ENCODE peak calls at places on chromosomes 7 and 10, in five cellular contexts. T, M, F, R and D are unnamed samples.

GRCh38 chr10:21399392-21400015 is 126.0 kb downstream of the SKIDA1 start:
- DNase-seq in T (no peak), M (peak), F (peak), R (peak), D (no peak)

GRCh38 chr7:48052748-48053147 is 17.4 kb downstream of the C7orf57 start:
- DNase-seq in T (no peak), M (no peak), F (no peak), R (no peak), D (no peak)

GRCh38 chr10:102411341-102412255 is 7.0 kb downstream of the PSD start:
- DNase-seq in T (no peak), R (peak), F (no peak), M (no peak), D (no peak)

GRCh38 chr7:21020667-21021066 is 234.0 kb upstream of the SP8 start:
- DNase-seq in F (no peak), T (no peak), M (no peak), R (no peak), D (no peak)

GRCh38 chr7:132049462-132050304 is 493.3 kb upstream of the PODXL start:
- DNase-seq in T (no peak), F (no peak), R (no peak), M (no peak), D (peak)

GRCh38 chr10:63542835-63543575 is 21.8 kb downstream of the REEP3 start:
- DNase-seq in M (no peak), R (no peak), F (no peak), T (no peak), D (no peak)

GRCh38 chr10:49273082-49273465 is 25.9 kb upstream of the C10orf71 start:
- DNase-seq in M (no peak), R (no peak), F (no peak), T (peak), D (no peak)

GRCh38 chr7:146655928-146656797 is 539.6 kb downstream of the CNTNAP2 start:
- DNase-seq in F (no peak), M (peak), T (no peak), R (no peak), D (peak)

GRCh38 chr7:81488210-81488609 is 281.6 kb downstream of the HGF start:
- DNase-seq in M (no peak), R (no peak), F (no peak), T (no peak), D (no peak)

GRCh38 chr7:38411404-38411803 is 138.0 kb upstream of the TARP start:
- DNase-seq in F (no peak), R (no peak), T (no peak), M (no peak), D (no peak)

GRCh38 chr7:102318482-102318971 is 31.9 kb downstream of the SH2B2 start:
- DNase-seq in T (no peak), F (no peak), M (no peak), R (no peak), D (no peak)

GRCh38 chr7:3244241-3244814 is 56.7 kb upstream of the SDK1 start:
- DNase-seq in T (peak), F (no peak), R (no peak), M (peak), D (no peak)

GRCh38 chr10:35185260-35186034 is 58.8 kb downstream of the CREM start:
- DNase-seq in F (no peak), R (no peak), M (no peak), T (no peak), D (no peak)

GRCh38 chr7:25656581-25657026 is 428.3 kb upstream of the NPVF start:
- DNase-seq in M (peak), F (peak), T (no peak), R (no peak), D (no peak)
- H3K4me3 ChIP-seq in M (no peak), F (no peak), T (no peak), R (no peak), D (no peak)

GRCh38 chr7:32239764-32240163 is 169.6 kb upstream of the PDE1C start:
- DNase-seq in T (peak), F (no peak), M (no peak), R (no peak), D (no peak)
- TF ChIP-seq CTCF in T (no peak), F (no peak), M (no peak), R (no peak), D (no peak)

GRCh38 chr10:80537705-80538480 is at the start of gene SH2D4B:
- DNase-seq in M (no peak), F (no peak), T (peak), R (no peak), D (no peak)

GRCh38 chr10:80536361-80536835 is 1.3 kb upstream of the SH2D4B start:
- DNase-seq in F (no peak), T (peak), M (no peak), R (no peak), D (no peak)

GRCh38 chr10:80537086-80537704 is 507 bp upstream of the SH2D4B start:
- DNase-seq in F (no peak), M (no peak), T (peak), R (no peak), D (no peak)

GRCh38 chr10:80538481-80539185 is 931 bp downstream of the SH2D4B start:
- DNase-seq in F (no peak), R (no peak), T (peak), M (no peak), D (no peak)

GRCh38 chr10:80535671-80536360 is 1.9 kb upstream of the SH2D4B start:
- DNase-seq in R (no peak), F (no peak), M (no peak), T (peak), D (peak)
- H3K4me3 ChIP-seq in R (no peak), F (no peak), M (no peak), T (peak), D (peak)

GRCh38 chr7:88357794-88358533 is 51.3 kb upstream of the STEAP4 start:
- DNase-seq in M (no peak), F (no peak), T (no peak), R (no peak), D (no peak)
- TF ChIP-seq CTCF in M (peak), F (no peak), T (no peak), R (no peak), D (peak)

GRCh38 chr7:108014747-108015682 is 12.1 kb upstream of the LAMB1 start:
- DNase-seq in F (no peak), M (peak), T (no peak), R (no peak), D (no peak)
- H3K4me3 ChIP-seq in F (no peak), M (no peak), T (no peak), R (no peak), D (no peak)

DNA sequence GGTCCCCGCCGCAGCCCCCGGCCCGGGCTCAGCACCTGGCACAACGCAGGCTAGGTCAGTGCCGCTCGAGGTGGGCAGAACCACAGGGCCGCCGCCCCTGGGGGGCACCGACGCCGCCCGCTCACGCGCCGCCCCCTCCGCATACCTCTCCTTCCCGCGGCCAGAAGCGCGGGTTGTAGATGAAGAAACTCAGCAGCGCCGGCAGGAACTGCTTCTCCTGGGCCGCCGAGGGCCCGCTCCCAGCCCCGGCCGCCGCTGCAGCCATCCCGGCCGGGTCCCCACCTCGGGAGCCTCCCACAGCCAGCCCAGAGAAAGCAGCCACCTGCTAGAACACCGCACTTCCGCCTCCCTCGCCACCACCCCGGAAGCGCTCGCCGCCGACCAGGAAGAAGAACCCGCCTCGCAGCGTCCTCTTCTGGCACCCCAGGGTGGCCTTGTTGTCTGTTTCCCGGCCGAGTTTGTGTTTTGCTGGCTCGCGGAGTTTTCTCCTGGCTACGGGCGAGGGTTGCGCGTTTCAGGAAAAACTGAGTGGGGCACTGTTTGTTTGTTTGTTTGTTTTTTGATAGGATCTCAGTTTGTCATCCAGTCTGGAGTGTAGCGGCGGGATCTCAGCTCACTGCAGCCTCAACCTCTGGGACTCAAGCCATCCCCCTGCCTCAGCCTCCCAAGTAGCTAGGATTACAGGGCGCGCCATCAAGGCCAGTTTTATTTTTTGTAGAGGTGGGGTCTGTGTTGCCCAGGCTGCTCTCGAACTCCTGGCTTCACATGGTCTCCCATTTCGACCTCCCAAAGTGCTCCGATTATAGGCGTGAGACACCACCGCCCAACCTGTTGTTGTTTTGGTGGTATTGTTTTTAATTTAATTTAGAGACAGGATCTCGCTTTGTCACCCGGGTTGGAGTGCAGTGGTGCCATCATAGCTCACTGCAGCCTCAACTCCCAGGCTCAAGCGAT is 17.7 kb downstream of the OCM2 start:
- DNase-seq in F (peak), R (peak), T (peak), M (no peak), D (peak)
- TF ChIP-seq CTCF in F (peak), R (no peak), T (no peak), M (no peak), D (no peak)

DNA sequence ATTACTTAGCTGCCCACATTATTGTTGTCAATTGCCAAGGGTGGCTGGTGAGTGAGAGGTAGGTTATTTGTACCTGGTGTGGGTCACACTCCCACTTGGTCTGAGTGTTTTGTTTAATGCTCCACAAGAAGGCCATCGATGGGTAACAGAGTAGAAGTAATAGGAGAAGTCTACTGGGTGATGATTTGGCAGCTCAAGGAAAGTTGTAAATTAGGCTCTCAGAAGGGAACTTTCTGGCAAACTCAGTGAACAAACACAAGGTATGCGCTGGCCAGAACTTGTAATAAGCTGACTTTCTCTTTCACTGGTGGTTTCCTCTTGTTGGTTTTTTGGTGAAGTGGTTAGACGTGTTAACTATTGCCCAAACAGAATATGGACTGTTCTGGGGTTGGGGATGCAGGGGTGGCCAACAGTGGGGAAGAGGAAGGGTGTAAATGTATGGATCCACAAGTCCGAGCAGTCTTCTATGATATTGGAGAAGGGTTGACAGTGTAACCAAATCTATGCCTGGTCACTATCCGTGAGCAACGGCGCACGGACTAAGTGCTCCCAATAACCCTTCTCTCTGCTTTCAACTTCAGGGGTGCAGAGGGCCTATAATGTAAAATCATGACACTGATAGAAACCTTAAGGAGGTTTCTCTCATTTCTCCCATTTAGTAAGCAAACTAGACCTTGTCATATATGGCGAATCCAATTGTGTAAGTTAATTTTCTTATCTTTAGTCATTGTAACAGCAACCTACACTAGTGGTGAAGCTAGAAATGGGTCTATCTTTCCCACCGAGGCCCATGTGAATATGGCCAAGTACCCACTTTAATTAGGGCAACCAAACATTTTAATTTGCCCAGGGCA is 212.8 kb downstream of the PTEN start:
- DNase-seq in F (no peak), T (no peak), M (peak), R (no peak), D (no peak)
- H3K4me3 ChIP-seq in F (no peak), T (no peak), M (no peak), R (no peak), D (no peak)

GRCh38 chr10:129968937-129969527 is 5.0 kb upstream of the EBF3 start:
- DNase-seq in T (no peak), R (no peak), F (no peak), M (no peak), D (no peak)
- TF ChIP-seq CTCF in T (no peak), R (peak), F (peak), M (peak), D (peak)

DNA sequence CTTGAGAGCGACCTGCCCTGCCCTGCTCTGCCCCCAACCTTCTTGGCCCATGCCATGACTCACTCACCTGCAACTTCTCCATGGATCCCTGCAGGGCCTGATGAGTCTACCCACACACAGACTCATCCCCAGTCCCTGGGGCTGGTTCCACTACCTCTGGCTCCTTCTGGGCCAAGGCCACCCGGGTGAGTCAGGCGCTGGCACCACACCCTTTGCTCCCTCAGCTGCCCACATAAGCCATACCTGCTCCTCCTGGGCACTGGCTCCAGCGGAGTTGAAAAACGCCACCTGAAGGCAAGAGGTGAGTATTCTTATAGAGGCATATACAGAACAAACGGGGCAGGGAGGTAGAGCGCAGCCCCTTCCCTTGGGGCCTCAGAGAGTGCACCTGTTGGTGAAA is 16.2 kb upstream of the MTPAP start:
- DNase-seq in R (no peak), T (peak), M (no peak), F (no peak), D (no peak)
- H3K4me3 ChIP-seq in R (no peak), T (no peak), M (no peak), F (no peak), D (no peak)